ENCODE peak calls at places on chromosome 15, in four cellular contexts. S is HFF-Myc, K is H1, A is activated B cell treated with CpG ODN at 0.5 μM for 24 hours. C is an unnamed sample.
A peak's percentile ranks its signal among the peaks of the same experiment; 100 is the strongest.

GRCh38 chr15:95684693-95685115 is 645.8 kb upstream of the NR2F2 start:
- DNase-seq in A (no peak), S (peak; percentile 20), K (no peak), C (peak; percentile 87)

GRCh38 chr15:67100124-67100791 is 34.9 kb downstream of the SMAD3 start:
- DNase-seq in A (no peak), S (no peak), K (no peak), C (no peak)

GRCh38 chr15:93865610-93866009 is 365.8 kb upstream of the MCTP2 start:
- DNase-seq in S (no peak), A (no peak), K (no peak), C (no peak)

GRCh38 chr15:92444631-92445030 is 51.0 kb downstream of the ST8SIA2 start:
- DNase-seq in A (no peak), S (no peak), K (no peak), C (no peak)

GRCh38 chr15:29130461-29130860 is 139.2 kb downstream of the NSMCE3 start:
- DNase-seq in A (no peak), K (no peak), S (no peak), C (no peak)

GRCh38 chr15:100334905-100335304 is 6.9 kb downstream of the ADAMTS17 start:
- DNase-seq in A (no peak), S (no peak), K (no peak), C (no peak)

GRCh38 chr15:50247819-50248650 is 17.5 kb downstream of the HDC start:
- DNase-seq in A (no peak), K (no peak), S (no peak), C (peak; percentile 78)

GRCh38 chr15:90205050-90205848 is 4.1 kb downstream of the SEMA4B start:
- DNase-seq in A (no peak), K (no peak), S (no peak), C (no peak)

GRCh38 chr15:81950841-81951414 is 94.9 kb downstream of the MEX3B start:
- DNase-seq in S (no peak), K (no peak), A (no peak), C (no peak)

GRCh38 chr15:98858610-98859023 is 149.0 kb downstream of the PGPEP1L start:
- DNase-seq in S (no peak), K (no peak), A (no peak), C (no peak)

GRCh38 chr15:75043509-75044257 is 20.3 kb downstream of the PPCDC start:
- DNase-seq in K (no peak), S (peak; percentile 98), A (peak; percentile 52), C (peak; percentile 88)

GRCh38 chr15:83835384-83836010 is 181.6 kb downstream of the ADAMTSL3 start:
- DNase-seq in A (no peak), S (no peak), K (no peak), C (no peak)

GRCh38 chr15:52567886-52568568 is 803 bp downstream of the ARPP19 start:
- DNase-seq in S (no peak), A (no peak), K (no peak), C (peak; percentile 72)

GRCh38 chr15:77527164-77527778 is 105.4 kb downstream of the LINGO1 start:
- DNase-seq in S (no peak), K (no peak), A (no peak), C (peak; percentile 24)

GRCh38 chr15:51846463-51847230 is 17.2 kb downstream of the TMOD3 start:
- DNase-seq in A (no peak), S (no peak), K (no peak), C (peak; percentile 81)

GRCh38 chr15:35470441-35470840 is 75.5 kb downstream of the DPH6 start:
- DNase-seq in S (no peak), K (no peak), A (no peak), C (no peak)

DNA sequence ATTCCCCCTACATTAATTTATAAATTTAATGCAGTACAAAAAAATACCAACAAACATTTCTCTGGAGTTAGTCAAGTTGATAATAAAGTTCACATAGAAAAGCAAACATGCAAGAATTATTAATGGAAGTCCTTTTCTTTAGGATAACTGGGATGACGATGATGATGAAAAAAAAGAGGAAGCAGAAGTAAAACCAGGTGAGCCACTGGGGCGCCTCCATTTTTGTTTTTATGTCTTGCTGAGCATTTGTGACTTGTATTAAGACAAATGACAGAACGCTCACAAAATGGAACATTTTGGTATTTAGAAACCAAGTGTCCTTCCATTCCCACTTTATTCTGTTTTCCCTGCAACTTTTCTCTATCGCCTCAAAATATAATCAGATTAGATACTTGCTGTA is 13.8 kb downstream of the EIF3J start:
- DNase-seq in K (no peak), S (no peak), A (no peak), C (no peak)
- TF ChIP-seq CTCF in K (no peak), S (no peak), A (no peak), C (no peak)

DNA sequence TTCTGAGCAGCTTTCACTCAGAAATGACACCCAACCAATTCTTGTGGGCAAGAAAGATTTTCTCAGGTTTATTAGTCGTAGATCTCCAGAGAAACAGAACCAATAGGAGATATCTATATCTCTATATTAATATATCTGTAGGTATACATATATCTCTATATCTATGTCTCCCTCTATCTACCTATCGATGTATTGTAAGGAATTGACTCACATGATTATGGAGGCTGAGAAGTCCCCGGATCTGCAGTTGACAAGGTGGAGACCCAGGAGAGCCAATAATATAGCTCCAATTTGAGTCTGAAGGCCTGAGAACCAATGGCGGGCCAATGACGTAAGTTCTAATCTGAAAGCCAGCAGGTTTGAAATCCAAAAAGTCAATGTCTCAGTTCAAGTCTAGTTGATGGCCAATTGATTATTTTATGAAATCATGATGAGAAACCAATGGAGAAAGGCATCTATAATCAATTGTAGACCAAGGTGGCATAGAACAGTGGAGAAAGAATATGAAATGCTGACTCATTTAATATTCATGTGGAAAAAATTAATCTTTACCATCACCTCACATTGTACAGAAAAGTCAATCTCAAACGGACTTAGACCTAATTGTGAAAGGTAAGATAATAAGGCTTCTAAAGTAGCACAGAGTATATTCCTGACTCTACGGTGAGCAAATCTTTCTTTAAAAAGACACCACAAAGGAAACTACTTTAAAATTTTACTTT is 65.6 kb upstream of the CHRNA7 start:
- DNase-seq in S (no peak), K (no peak), A (no peak), C (no peak)
- TF ChIP-seq CTCF in S (no peak), K (no peak), A (no peak), C (no peak)

GRCh38 chr15:101611007-101611406 is 41.2 kb downstream of the TM2D3 start:
- DNase-seq in K (no peak), S (no peak), A (no peak), C (no peak)
- TF ChIP-seq CTCF in K (no peak), S (no peak), A (no peak), C (no peak)

DNA sequence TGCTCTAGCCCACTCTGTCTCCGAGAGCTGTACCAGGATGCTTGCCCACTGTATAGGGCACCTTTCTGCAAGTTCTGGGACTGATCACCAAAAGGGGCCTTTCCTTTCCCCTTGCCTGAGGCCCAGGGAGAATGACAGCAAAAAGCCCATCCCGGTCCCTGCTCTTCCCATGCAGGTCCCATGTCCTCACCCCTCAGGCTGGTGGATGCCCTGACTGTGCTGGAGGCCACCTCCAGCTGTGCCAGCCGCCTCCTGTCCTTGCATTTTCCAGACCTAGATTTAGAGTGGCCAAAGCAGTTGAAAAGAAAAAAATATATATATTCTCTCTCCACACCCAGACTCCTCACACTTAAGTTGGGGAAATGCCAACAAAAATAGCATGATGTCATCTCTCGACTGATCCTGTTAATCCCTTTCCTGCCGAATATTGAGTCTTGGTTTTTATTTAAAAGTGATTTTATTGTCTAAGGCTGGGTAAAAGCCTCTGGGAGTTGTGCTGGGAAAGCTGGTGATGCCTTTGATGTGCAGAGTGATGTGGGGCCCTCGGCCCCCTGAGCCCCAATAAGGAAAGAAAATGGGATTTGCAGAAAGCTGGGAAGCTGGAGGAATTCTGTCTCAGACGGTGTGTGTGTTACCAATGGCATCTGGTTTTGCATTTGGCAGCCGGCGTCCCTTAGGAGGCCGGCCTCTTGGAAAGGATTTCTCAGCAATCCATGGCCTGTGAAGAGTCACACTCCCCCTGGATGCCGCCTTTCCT is 29.3 kb upstream of the TPM1 start:
- DNase-seq in S (peak; percentile 83), K (no peak), A (no peak), C (peak; percentile 73)
- TF ChIP-seq CTCF in S (no peak), K (no peak), A (no peak), C (no peak)

GRCh38 chr15:80660114-80660513 is 35.0 kb upstream of the ABHD17C start:
- DNase-seq in S (no peak), K (peak; percentile 52), A (no peak), C (no peak)
- TF ChIP-seq CTCF in S (peak; percentile 58), K (peak; percentile 81), A (no peak), C (peak; percentile 54)

DNA sequence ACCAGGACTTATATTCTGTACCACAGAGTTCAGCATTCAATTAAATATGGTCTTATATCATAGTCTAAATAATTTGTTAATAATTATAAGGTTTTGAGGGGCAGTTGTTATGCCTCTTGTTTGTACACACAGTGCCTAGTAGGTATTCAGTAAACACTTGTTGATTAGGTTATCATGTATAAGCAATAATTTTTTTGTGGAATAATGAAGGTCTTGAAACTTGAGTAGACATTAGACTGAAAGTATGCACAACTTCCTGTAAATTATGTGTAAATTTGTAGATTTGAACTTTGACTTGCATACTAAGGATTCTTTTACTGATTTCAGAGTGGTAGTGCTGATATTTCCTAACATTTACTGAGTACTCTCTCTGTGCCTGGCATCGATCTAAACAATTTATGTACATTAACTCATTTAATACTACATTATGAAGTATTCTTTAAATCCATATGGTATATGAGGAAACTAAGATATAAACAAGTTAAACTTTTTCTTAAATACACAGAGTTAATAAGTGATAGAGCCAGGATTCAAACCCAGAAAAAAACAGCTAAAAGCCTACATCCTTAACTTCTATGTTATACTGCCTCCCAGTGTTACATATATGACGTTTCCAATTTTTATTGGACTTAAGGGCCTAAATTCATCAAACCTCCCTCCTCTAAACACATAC is 65.1 kb downstream of the GLCE start:
- DNase-seq in S (peak; percentile 6), A (no peak), K (no peak), C (peak; percentile 14)
- TF ChIP-seq CTCF in S (no peak), A (no peak), K (peak; percentile 24), C (peak; percentile 16)